ENCODE peak calls at places on chromosomes 11 and 22, in seven cellular contexts. Y is activated naive CD8-positive, alpha-beta T cell treated with anti-CD3 and anti-CD28 coated beads, Interleukin-2, amount 50 U/mL, for 16 hours; A is stimulated activated CD8-positive, alpha-beta memory T cell treated with anti-CD3 and anti-CD28 coated beads, Interleukin-12 subunit alpha, Interleukin-12 subunit beta, amount 100 ng/mL, for 4 hours; P is cerebellar nuclear complex; Q is bronchial epithelial cell; C is hepatocyte; X is fibroblast of mammary gland. V is an unnamed sample.

GRCh38 chr11:113470233-113470632 is 5.0 kb downstream of the DRD2 start:
- DNase-seq in Y (no peak), A (no peak), P (no peak), Q (no peak), C (no peak), X (no peak), V (no peak)

GRCh38 chr22:25777870-25778269 is 35.9 kb downstream of the MYO18B start:
- DNase-seq in Y (no peak), A (no peak), P (no peak), Q (peak), C (peak), X (peak), V (no peak)

GRCh38 chr11:69486773-69487266 is 5.4 kb downstream of the LINC01488 start:
- DNase-seq in Y (no peak), A (no peak), P (no peak), Q (no peak), C (no peak), X (no peak), V (no peak)

GRCh38 chr11:65298131-65298535 is 16.5 kb upstream of the CDC42EP2 start:
- DNase-seq in Y (no peak), A (no peak), P (no peak), Q (no peak), C (no peak), X (peak), V (no peak)

GRCh38 chr11:10261821-10262220 is 32.2 kb downstream of the SBF2 start:
- DNase-seq in Y (no peak), A (no peak), P (no peak), Q (peak), C (no peak), X (no peak), V (no peak)

GRCh38 chr11:93741882-93742226 is 382 bp downstream of the C11orf54 start:
- DNase-seq in Y (no peak), A (no peak), P (no peak), Q (peak), C (peak), X (peak), V (peak)

GRCh38 chr11:12177739-12178338 is 67.4 kb downstream of the MICAL2 start:
- DNase-seq in Y (no peak), A (no peak), P (no peak), Q (no peak), C (no peak), X (peak), V (no peak)

GRCh38 chr22:39920134-39920743 is 19.4 kb downstream of the GRAP2 start:
- DNase-seq in Y (peak), A (no peak), P (no peak), Q (no peak), C (no peak), X (no peak), V (no peak)

GRCh38 chr11:83220279-83220678 is 26.8 kb downstream of the ANKRD42 start:
- DNase-seq in Y (no peak), A (no peak), P (no peak), Q (no peak), C (no peak), X (no peak), V (no peak)

GRCh38 chr11:80873309-80873999 is 1432.6 kb upstream of the TENM4 start:
- DNase-seq in Y (no peak), A (no peak), P (no peak), Q (peak), C (peak), X (peak), V (no peak)

V was measured in natural killer cell.